ENCODE peak calls at places on chromosomes 6 and 20, in nine cellular contexts. K, W, E, J, H, G, I, S and N are unnamed samples.

GRCh38 chr6:143271024-143271423 is 179.5 kb downstream of the ADAT2 start:
- DNase-seq in H (no peak), W (no peak), J (peak), K (no peak), I (no peak), E (peak), S (no peak), G (no peak), N (no peak)

GRCh38 chr20:4720121-4720976 is 1.4 kb upstream of the PRND start:
- DNase-seq in E (peak), W (peak), G (peak), I (peak), J (peak), K (peak), H (peak), S (peak), N (peak)

GRCh38 chr20:39632176-39632575 is 670.0 kb downstream of the DHX35 start:
- DNase-seq in H (no peak), I (no peak), G (no peak), K (no peak), W (no peak), S (no peak), E (no peak), J (no peak), N (no peak)

GRCh38 chr6:129590408-129591022 is 119.5 kb downstream of the ARHGAP18 start:
- DNase-seq in E (peak), W (no peak), H (no peak), S (no peak), G (no peak), K (no peak), J (peak), I (no peak), N (no peak)

GRCh38 chr6:169406034-169406433 is 152.4 kb upstream of the THBS2 start:
- DNase-seq in H (no peak), E (no peak), G (no peak), W (no peak), I (no peak), K (no peak), J (no peak), S (no peak), N (no peak)

GRCh38 chr6:90079555-90080490 is 185.6 kb downstream of the GJA10 start:
- DNase-seq in J (no peak), E (no peak), I (no peak), G (no peak), W (no peak), H (no peak), S (no peak), K (no peak), N (no peak)

GRCh38 chr20:18166939-18167338 is 29.3 kb downstream of the KAT14 start:
- DNase-seq in I (no peak), W (no peak), H (no peak), K (no peak), E (no peak), J (no peak), G (no peak), S (no peak), N (no peak)

GRCh38 chr6:159008656-159009288 is 8.8 kb upstream of the RSPH3 start:
- DNase-seq in H (no peak), S (peak), J (peak), I (no peak), W (no peak), G (no peak), K (no peak), E (peak), N (no peak)

GRCh38 chr6:13354331-13355042 is 26.1 kb upstream of the TBC1D7 start:
- DNase-seq in E (peak), K (no peak), I (no peak), W (no peak), G (no peak), H (no peak), S (peak), J (peak), N (no peak)

GRCh38 chr6:90110971-90111370 is 185.7 kb downstream of the BACH2 start:
- DNase-seq in J (no peak), I (no peak), S (no peak), W (no peak), K (no peak), E (no peak), G (no peak), H (no peak), N (no peak)

GRCh38 chr20:25065625-25066338 is 7.8 kb upstream of the ACSS1 start:
- DNase-seq in I (peak), G (no peak), K (peak), S (no peak), W (peak), H (no peak), J (peak), E (peak), N (no peak)

GRCh38 chr6:100724696-100725095 is 156.4 kb downstream of the ASCC3 start:
- DNase-seq in K (no peak), I (no peak), S (no peak), H (no peak), G (no peak), W (no peak), J (no peak), E (no peak), N (no peak)

GRCh38 chr6:111207141-111207858 is 120.0 kb downstream of the SLC16A10 start:
- DNase-seq in H (no peak), K (no peak), E (peak), W (no peak), J (no peak), G (peak), I (no peak), S (no peak), N (no peak)

GRCh38 chr6:51843470-51844390 is 243.7 kb downstream of the PKHD1 start:
- DNase-seq in G (no peak), K (no peak), H (no peak), E (no peak), S (no peak), W (no peak), I (no peak), J (no peak), N (no peak)

GRCh38 chr6:28769626-28770402 is 154.0 kb downstream of the TRIM27 start:
- DNase-seq in W (peak), S (no peak), E (peak), H (no peak), G (peak), J (peak), I (no peak), K (no peak), N (no peak)

GRCh38 chr6:89297695-89298351 is 17.3 kb downstream of the GABRR2 start:
- DNase-seq in W (no peak), K (peak), I (no peak), J (peak), E (peak), H (no peak), S (peak), G (no peak), N (peak)

GRCh38 chr6:11315743-11316437 is 83.4 kb upstream of the NEDD9 start:
- DNase-seq in G (no peak), I (no peak), J (peak), K (no peak), H (no peak), W (no peak), E (peak), S (no peak), N (no peak)

GRCh38 chr6:119345114-119345513 is 4.4 kb downstream of the MAN1A1 start:
- DNase-seq in J (no peak), S (no peak), E (no peak), I (no peak), H (no peak), W (no peak), G (no peak), K (no peak), N (no peak)

GRCh38 chr6:119342430-119342829 is 7.1 kb downstream of the MAN1A1 start:
- DNase-seq in W (no peak), H (no peak), I (no peak), E (no peak), G (no peak), J (no peak), S (no peak), K (no peak), N (no peak)

GRCh38 chr6:119344306-119344705 is 5.3 kb downstream of the MAN1A1 start:
- DNase-seq in W (no peak), E (no peak), I (no peak), S (no peak), K (no peak), H (no peak), G (peak), J (no peak), N (no peak)

GRCh38 chr6:119343573-119344146 is 5.9 kb downstream of the MAN1A1 start:
- DNase-seq in E (no peak), H (no peak), K (no peak), S (no peak), W (no peak), G (no peak), J (no peak), I (no peak), N (no peak)

GRCh38 chr6:119343167-119343566 is 6.4 kb downstream of the MAN1A1 start:
- DNase-seq in I (no peak), W (no peak), H (no peak), J (no peak), E (no peak), K (no peak), G (no peak), S (no peak), N (no peak)
- TF ChIP-seq CTCF in I (no peak), W (no peak), H (no peak), J (peak), E (no peak), K (no peak), G (peak), S (no peak), N (no peak)

DNA sequence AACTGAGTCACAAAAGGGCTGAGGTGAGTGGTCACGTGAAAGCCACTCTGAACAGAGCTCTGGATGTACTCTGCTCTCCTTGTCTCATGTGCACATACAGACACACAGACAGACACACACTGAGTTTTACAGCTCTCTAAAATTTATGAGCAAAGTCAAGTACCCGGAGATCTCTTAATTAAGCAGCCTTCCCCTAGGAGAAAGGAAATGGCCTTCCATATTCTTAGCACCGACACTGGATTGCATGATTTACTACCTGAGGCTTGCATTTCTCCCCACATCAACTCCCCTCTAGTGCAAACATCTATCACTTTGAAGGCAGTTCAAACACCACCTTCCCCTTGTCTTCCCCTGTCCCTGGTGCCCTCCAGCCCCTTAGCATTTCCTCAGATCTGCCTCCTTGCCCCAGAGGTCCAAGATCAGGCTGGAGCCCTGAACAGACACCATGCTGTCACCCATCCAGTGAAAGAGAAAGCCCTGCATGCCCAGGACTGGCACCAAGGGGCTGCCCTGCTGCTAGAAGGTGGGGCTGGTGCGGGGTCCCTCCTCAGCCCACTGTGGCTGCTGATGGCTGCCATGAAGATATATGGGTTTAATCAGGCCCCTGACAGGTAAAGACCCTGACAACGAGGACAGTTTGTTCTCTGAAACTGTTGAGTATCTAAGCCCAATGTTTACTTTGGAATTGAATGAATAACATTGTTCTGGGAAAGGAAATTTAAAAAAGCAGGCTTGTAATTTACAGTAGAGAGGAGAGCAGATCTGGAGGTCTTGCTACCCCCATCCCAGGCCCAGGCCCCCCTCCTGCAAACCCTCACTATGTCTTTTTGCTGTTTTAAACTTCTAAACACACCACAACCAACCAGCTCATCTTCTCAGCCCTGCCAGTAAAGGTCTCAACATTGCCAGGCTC is 171.1 kb downstream of the CDC5L start:
- DNase-seq in G (no peak), H (no peak), J (no peak), I (no peak), E (peak), K (no peak), S (no peak), W (peak), N (no peak)
- TF ChIP-seq CTCF in G (no peak), H (no peak), J (no peak), I (no peak), E (no peak), K (no peak), S (no peak), W (no peak), N (no peak)

GRCh38 chr6:168117942-168118341 is 38.9 kb upstream of the FRMD1 start:
- DNase-seq in J (no peak), E (no peak), I (peak), G (no peak), H (no peak), K (no peak), S (no peak), W (no peak), N (no peak)
- TF ChIP-seq CTCF in J (peak), E (peak), I (no peak), G (peak), H (peak), K (peak), S (no peak), W (peak), N (no peak)

GRCh38 chr6:30687659-30688431 is 1.4 kb upstream of the PPP1R18 start:
- DNase-seq in I (no peak), W (no peak), G (no peak), S (no peak), E (peak), H (no peak), K (peak), J (peak), N (no peak)
- TF ChIP-seq CTCF in I (no peak), W (no peak), G (no peak), S (no peak), E (peak), H (no peak), K (peak), J (peak), N (no peak)